ENCODE peak calls at places on chromosomes 6 and 20, in seven cellular contexts. One of them, this sample, is unnamed.

GRCh38 chr6:154673919-154674318 is 59.3 kb upstream of the SCAF8 start:
- DNase-seq in activated CD4-positive, CD25-positive, alpha-beta regulatory T cell treated with anti-CD3 and anti-CD28 coated beads, Interleukin-2, amount 50 U/mL, for 72 hours: no peak
- DNase-seq in brain microvascular endothelial cell: no peak
- DNase-seq in kidney glomerular epithelial cell: no peak
- DNase-seq in HCT116: no peak
- DNase-seq in foreskin fibroblast: no peak
- DNase-seq in GDM1: no peak
- DNase-seq in this sample: no peak

GRCh38 chr20:63226020-63226943 is 9.4 kb upstream of the BIRC7 start:
- DNase-seq in activated CD4-positive, CD25-positive, alpha-beta regulatory T cell treated with anti-CD3 and anti-CD28 coated beads, Interleukin-2, amount 50 U/mL, for 72 hours: no peak
- DNase-seq in brain microvascular endothelial cell: no peak
- DNase-seq in kidney glomerular epithelial cell: no peak
- DNase-seq in HCT116: no peak
- DNase-seq in foreskin fibroblast: no peak
- DNase-seq in GDM1: no peak
- DNase-seq in this sample: no peak

GRCh38 chr20:19074828-19075516 is 137.5 kb upstream of the SLC24A3 start:
- DNase-seq in activated CD4-positive, CD25-positive, alpha-beta regulatory T cell treated with anti-CD3 and anti-CD28 coated beads, Interleukin-2, amount 50 U/mL, for 72 hours: no peak
- DNase-seq in brain microvascular endothelial cell: no peak
- DNase-seq in kidney glomerular epithelial cell: no peak
- DNase-seq in HCT116: no peak
- DNase-seq in foreskin fibroblast: no peak
- DNase-seq in GDM1: peak
- DNase-seq in this sample: no peak

GRCh38 chr20:37226889-37227288 is 34.7 kb downstream of the GHRH start:
- DNase-seq in activated CD4-positive, CD25-positive, alpha-beta regulatory T cell treated with anti-CD3 and anti-CD28 coated beads, Interleukin-2, amount 50 U/mL, for 72 hours: no peak
- DNase-seq in brain microvascular endothelial cell: no peak
- DNase-seq in kidney glomerular epithelial cell: no peak
- DNase-seq in HCT116: no peak
- DNase-seq in foreskin fibroblast: peak
- DNase-seq in GDM1: no peak
- DNase-seq in this sample: no peak

GRCh38 chr6:68533339-68533795 is 101.7 kb upstream of the ADGRB3 start:
- DNase-seq in activated CD4-positive, CD25-positive, alpha-beta regulatory T cell treated with anti-CD3 and anti-CD28 coated beads, Interleukin-2, amount 50 U/mL, for 72 hours: no peak
- DNase-seq in brain microvascular endothelial cell: no peak
- DNase-seq in kidney glomerular epithelial cell: no peak
- DNase-seq in HCT116: no peak
- DNase-seq in foreskin fibroblast: no peak
- DNase-seq in GDM1: no peak
- DNase-seq in this sample: no peak

GRCh38 chr6:54267798-54268197 is 40.4 kb upstream of the TINAG start:
- DNase-seq in activated CD4-positive, CD25-positive, alpha-beta regulatory T cell treated with anti-CD3 and anti-CD28 coated beads, Interleukin-2, amount 50 U/mL, for 72 hours: no peak
- DNase-seq in brain microvascular endothelial cell: peak
- DNase-seq in kidney glomerular epithelial cell: no peak
- DNase-seq in HCT116: peak
- DNase-seq in foreskin fibroblast: peak
- DNase-seq in GDM1: peak
- DNase-seq in this sample: no peak

GRCh38 chr20:17648782-17649730 is 33.0 kb downstream of the RRBP1 start:
- DNase-seq in activated CD4-positive, CD25-positive, alpha-beta regulatory T cell treated with anti-CD3 and anti-CD28 coated beads, Interleukin-2, amount 50 U/mL, for 72 hours: no peak
- DNase-seq in brain microvascular endothelial cell: no peak
- DNase-seq in kidney glomerular epithelial cell: no peak
- DNase-seq in HCT116: no peak
- DNase-seq in foreskin fibroblast: no peak
- DNase-seq in GDM1: no peak
- DNase-seq in this sample: no peak

GRCh38 chr6:33694401-33694931 is 17.0 kb downstream of the UQCC2 start:
- DNase-seq in activated CD4-positive, CD25-positive, alpha-beta regulatory T cell treated with anti-CD3 and anti-CD28 coated beads, Interleukin-2, amount 50 U/mL, for 72 hours: peak
- DNase-seq in brain microvascular endothelial cell: peak
- DNase-seq in kidney glomerular epithelial cell: no peak
- DNase-seq in HCT116: no peak
- DNase-seq in foreskin fibroblast: peak
- DNase-seq in GDM1: peak
- DNase-seq in this sample: no peak

GRCh38 chr20:59039233-59039632 is 3.4 kb downstream of the PRELID3B start:
- DNase-seq in activated CD4-positive, CD25-positive, alpha-beta regulatory T cell treated with anti-CD3 and anti-CD28 coated beads, Interleukin-2, amount 50 U/mL, for 72 hours: no peak
- DNase-seq in brain microvascular endothelial cell: no peak
- DNase-seq in kidney glomerular epithelial cell: no peak
- DNase-seq in HCT116: no peak
- DNase-seq in foreskin fibroblast: peak
- DNase-seq in GDM1: no peak
- DNase-seq in this sample: no peak

GRCh38 chr6:168895102-168895812 is 358.4 kb downstream of the THBS2 start:
- DNase-seq in activated CD4-positive, CD25-positive, alpha-beta regulatory T cell treated with anti-CD3 and anti-CD28 coated beads, Interleukin-2, amount 50 U/mL, for 72 hours: peak
- DNase-seq in brain microvascular endothelial cell: peak
- DNase-seq in kidney glomerular epithelial cell: peak
- DNase-seq in HCT116: peak
- DNase-seq in foreskin fibroblast: peak
- DNase-seq in GDM1: peak
- DNase-seq in this sample: no peak

GRCh38 chr20:43409041-43409913 is 48.4 kb upstream of the SRSF6 start:
- DNase-seq in activated CD4-positive, CD25-positive, alpha-beta regulatory T cell treated with anti-CD3 and anti-CD28 coated beads, Interleukin-2, amount 50 U/mL, for 72 hours: no peak
- DNase-seq in brain microvascular endothelial cell: peak
- DNase-seq in kidney glomerular epithelial cell: no peak
- DNase-seq in HCT116: peak
- DNase-seq in foreskin fibroblast: peak
- DNase-seq in GDM1: no peak
- DNase-seq in this sample: no peak

GRCh38 chr6:16251706-16252105 is 13.3 kb downstream of the GMPR start:
- DNase-seq in activated CD4-positive, CD25-positive, alpha-beta regulatory T cell treated with anti-CD3 and anti-CD28 coated beads, Interleukin-2, amount 50 U/mL, for 72 hours: no peak
- DNase-seq in brain microvascular endothelial cell: no peak
- DNase-seq in kidney glomerular epithelial cell: no peak
- DNase-seq in HCT116: no peak
- DNase-seq in foreskin fibroblast: no peak
- DNase-seq in GDM1: no peak
- DNase-seq in this sample: no peak

GRCh38 chr6:95819461-95819860 is 196.3 kb upstream of the FUT9 start:
- DNase-seq in activated CD4-positive, CD25-positive, alpha-beta regulatory T cell treated with anti-CD3 and anti-CD28 coated beads, Interleukin-2, amount 50 U/mL, for 72 hours: no peak
- DNase-seq in brain microvascular endothelial cell: no peak
- DNase-seq in kidney glomerular epithelial cell: no peak
- DNase-seq in HCT116: no peak
- DNase-seq in foreskin fibroblast: no peak
- DNase-seq in GDM1: no peak
- DNase-seq in this sample: no peak

GRCh38 chr6:132752255-132752654 is 5.4 kb downstream of the VNN2 start:
- DNase-seq in activated CD4-positive, CD25-positive, alpha-beta regulatory T cell treated with anti-CD3 and anti-CD28 coated beads, Interleukin-2, amount 50 U/mL, for 72 hours: no peak
- DNase-seq in brain microvascular endothelial cell: no peak
- DNase-seq in kidney glomerular epithelial cell: no peak
- DNase-seq in HCT116: no peak
- DNase-seq in foreskin fibroblast: no peak
- DNase-seq in GDM1: no peak
- DNase-seq in this sample: no peak

GRCh38 chr6:129901910-129902309 is 40.8 kb upstream of the TMEM244 start:
- DNase-seq in activated CD4-positive, CD25-positive, alpha-beta regulatory T cell treated with anti-CD3 and anti-CD28 coated beads, Interleukin-2, amount 50 U/mL, for 72 hours: no peak
- DNase-seq in brain microvascular endothelial cell: peak
- DNase-seq in kidney glomerular epithelial cell: peak
- DNase-seq in HCT116: no peak
- DNase-seq in foreskin fibroblast: no peak
- DNase-seq in GDM1: no peak
- DNase-seq in this sample: no peak

GRCh38 chr6:11276911-11277274 is 44.4 kb upstream of the NEDD9 start:
- DNase-seq in activated CD4-positive, CD25-positive, alpha-beta regulatory T cell treated with anti-CD3 and anti-CD28 coated beads, Interleukin-2, amount 50 U/mL, for 72 hours: no peak
- DNase-seq in brain microvascular endothelial cell: peak
- DNase-seq in kidney glomerular epithelial cell: no peak
- DNase-seq in HCT116: no peak
- DNase-seq in foreskin fibroblast: peak
- DNase-seq in GDM1: no peak
- DNase-seq in this sample: no peak

GRCh38 chr20:32188376-32189122 is 19.0 kb downstream of the PLAGL2 start:
- DNase-seq in activated CD4-positive, CD25-positive, alpha-beta regulatory T cell treated with anti-CD3 and anti-CD28 coated beads, Interleukin-2, amount 50 U/mL, for 72 hours: no peak
- DNase-seq in brain microvascular endothelial cell: no peak
- DNase-seq in kidney glomerular epithelial cell: no peak
- DNase-seq in HCT116: no peak
- DNase-seq in foreskin fibroblast: no peak
- DNase-seq in GDM1: no peak
- DNase-seq in this sample: no peak

GRCh38 chr6:139531148-139531547 is 156.7 kb upstream of the CITED2 start:
- DNase-seq in activated CD4-positive, CD25-positive, alpha-beta regulatory T cell treated with anti-CD3 and anti-CD28 coated beads, Interleukin-2, amount 50 U/mL, for 72 hours: no peak
- DNase-seq in brain microvascular endothelial cell: peak
- DNase-seq in kidney glomerular epithelial cell: peak
- DNase-seq in HCT116: no peak
- DNase-seq in foreskin fibroblast: peak
- DNase-seq in GDM1: no peak
- DNase-seq in this sample: no peak

GRCh38 chr6:153218184-153218792 is 87.2 kb upstream of the RGS17 start:
- DNase-seq in activated CD4-positive, CD25-positive, alpha-beta regulatory T cell treated with anti-CD3 and anti-CD28 coated beads, Interleukin-2, amount 50 U/mL, for 72 hours: no peak
- DNase-seq in brain microvascular endothelial cell: no peak
- DNase-seq in kidney glomerular epithelial cell: no peak
- DNase-seq in HCT116: no peak
- DNase-seq in foreskin fibroblast: no peak
- DNase-seq in GDM1: no peak
- DNase-seq in this sample: no peak

GRCh38 chr6:63307581-63308246 is 12.1 kb downstream of the LGSN start:
- DNase-seq in activated CD4-positive, CD25-positive, alpha-beta regulatory T cell treated with anti-CD3 and anti-CD28 coated beads, Interleukin-2, amount 50 U/mL, for 72 hours: no peak
- DNase-seq in brain microvascular endothelial cell: peak
- DNase-seq in kidney glomerular epithelial cell: peak
- DNase-seq in HCT116: peak
- DNase-seq in foreskin fibroblast: peak
- DNase-seq in GDM1: peak
- DNase-seq in this sample: no peak

GRCh38 chr6:13327691-13328075 is 654 bp downstream of the TBC1D7 start:
- DNase-seq in activated CD4-positive, CD25-positive, alpha-beta regulatory T cell treated with anti-CD3 and anti-CD28 coated beads, Interleukin-2, amount 50 U/mL, for 72 hours: no peak
- DNase-seq in brain microvascular endothelial cell: no peak
- DNase-seq in kidney glomerular epithelial cell: no peak
- DNase-seq in HCT116: no peak
- DNase-seq in foreskin fibroblast: peak
- DNase-seq in GDM1: no peak
- DNase-seq in this sample: no peak

GRCh38 chr20:46065006-46065405 is 24.8 kb downstream of the NCOA5 start:
- DNase-seq in activated CD4-positive, CD25-positive, alpha-beta regulatory T cell treated with anti-CD3 and anti-CD28 coated beads, Interleukin-2, amount 50 U/mL, for 72 hours: no peak
- DNase-seq in brain microvascular endothelial cell: no peak
- DNase-seq in kidney glomerular epithelial cell: no peak
- DNase-seq in HCT116: no peak
- DNase-seq in foreskin fibroblast: no peak
- DNase-seq in GDM1: no peak
- DNase-seq in this sample: no peak